ENCODE peak calls at places on chromosome 4, in four cellular contexts. S is PC-3; F is upper lobe of right lung; O is activated naive CD4-positive, alpha-beta T cell treated with anti-CD3 and anti-CD28 coated beads, Interleukin-2, amount 50 U/mL, for 72 hours. H is an unnamed sample.

GRCh38 chr4:112058433-112058832 is 86.8 kb upstream of the FAM241A start:
- ATAC-seq in S (no peak), O (no peak), F (no peak), H (no peak)

GRCh38 chr4:46934731-46935130 is 25.7 kb upstream of the COX7B2 start:
- ATAC-seq in S (no peak), F (no peak), O (no peak), H (no peak)

GRCh38 chr4:177401658-177402273 is 40.5 kb downstream of the AGA start:
- ATAC-seq in F (no peak), O (no peak), S (no peak), H (no peak)

GRCh38 chr4:123984881-123985280 is 588.3 kb downstream of the SPRY1 start:
- ATAC-seq in S (no peak), F (peak), O (no peak), H (peak)

GRCh38 chr4:168931215-168931650 is 78.8 kb downstream of the CBR4 start:
- ATAC-seq in F (peak), O (no peak), S (no peak), H (peak)

GRCh38 chr4:89121711-89122387 is 10.5 kb downstream of the TIGD2 start:
- ATAC-seq in O (no peak), F (no peak), S (no peak), H (no peak)

GRCh38 chr4:133596459-133596858 is 447.4 kb downstream of the PCDH10 start:
- ATAC-seq in S (no peak), F (no peak), O (no peak), H (no peak)

GRCh38 chr4:173571620-173572019 is 41.6 kb upstream of the HAND2 start:
- ATAC-seq in S (no peak), O (no peak), F (no peak), H (no peak)

H was measured in gastroesophageal sphincter.